ENCODE peak calls at places on chromosomes 11 and 22, in four cellular contexts. B is foreskin keratinocyte, O is AG10803, J is OCI-LY7. W is an unnamed sample.

GRCh38 chr22:37747090-37747714 is 50.4 kb downstream of the TRIOBP start:
- DNase-seq in B (no peak), O (peak), J (no peak), W (peak)

GRCh38 chr11:93717501-93717900 is 23.8 kb downstream of the TAF1D start:
- DNase-seq in B (no peak), O (peak), J (no peak), W (no peak)

GRCh38 chr11:28760676-28761390 is 652.6 kb downstream of the METTL15 start:
- DNase-seq in B (no peak), O (peak), J (no peak), W (peak)

GRCh38 chr11:83564845-83565244 is 278.7 kb upstream of the CCDC90B start:
- DNase-seq in B (no peak), O (no peak), J (no peak), W (no peak)

GRCh38 chr11:113267536-113267935 is 46.8 kb upstream of the TTC12 start:
- DNase-seq in B (no peak), O (no peak), J (no peak), W (no peak)

GRCh38 chr11:134139873-134140331 is 71.0 kb downstream of the JAM3 start:
- DNase-seq in B (no peak), O (peak), J (peak), W (peak)

GRCh38 chr11:12234216-12234615 is 123.8 kb downstream of the MICAL2 start:
- DNase-seq in B (no peak), O (no peak), J (no peak), W (no peak)

GRCh38 chr11:17827006-17827405 is 92.4 kb downstream of the KCNC1 start:
- DNase-seq in B (no peak), O (no peak), J (no peak), W (no peak)

GRCh38 chr22:21707677-21708076 is 27.9 kb downstream of the YPEL1 start:
- DNase-seq in B (no peak), O (no peak), J (peak), W (no peak)

GRCh38 chr11:12397953-12398352 is 20.6 kb downstream of the PARVA start:
- DNase-seq in B (peak), O (peak), J (no peak), W (no peak)

DNA sequence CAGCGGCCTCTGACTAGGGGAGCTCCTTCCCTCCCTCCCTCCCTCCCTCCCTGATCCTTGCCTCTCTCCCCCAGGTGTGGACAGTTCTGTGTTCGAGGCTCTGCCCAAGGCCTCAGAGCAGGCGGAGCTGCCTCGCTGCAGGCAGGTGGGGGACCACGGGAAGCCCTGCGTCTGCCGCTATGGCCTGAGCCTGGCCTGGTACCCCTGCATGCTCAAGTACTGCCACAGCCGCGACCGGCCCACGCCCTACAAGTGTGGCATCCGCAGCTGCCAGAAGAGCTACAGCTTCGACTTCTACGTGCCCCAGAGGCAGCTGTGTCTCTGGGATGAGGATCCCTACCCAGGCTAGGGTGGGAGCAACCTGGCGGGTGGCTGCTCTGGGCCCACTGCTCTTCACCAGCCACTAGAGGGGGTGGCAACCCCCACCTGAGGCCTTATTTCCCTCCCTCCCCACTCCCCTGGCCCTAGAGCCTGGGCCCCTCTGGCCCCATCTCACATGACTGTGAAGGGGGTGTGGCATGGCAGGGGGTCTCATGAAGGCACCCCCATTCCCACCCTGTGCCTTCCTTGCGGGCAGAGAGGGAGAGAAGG is 11.1 kb upstream of the POU2F3 start:
- DNase-seq in B (no peak), O (no peak), J (peak), W (no peak)
- TF ChIP-seq CTCF in B (peak), O (no peak), J (peak), W (peak)

DNA sequence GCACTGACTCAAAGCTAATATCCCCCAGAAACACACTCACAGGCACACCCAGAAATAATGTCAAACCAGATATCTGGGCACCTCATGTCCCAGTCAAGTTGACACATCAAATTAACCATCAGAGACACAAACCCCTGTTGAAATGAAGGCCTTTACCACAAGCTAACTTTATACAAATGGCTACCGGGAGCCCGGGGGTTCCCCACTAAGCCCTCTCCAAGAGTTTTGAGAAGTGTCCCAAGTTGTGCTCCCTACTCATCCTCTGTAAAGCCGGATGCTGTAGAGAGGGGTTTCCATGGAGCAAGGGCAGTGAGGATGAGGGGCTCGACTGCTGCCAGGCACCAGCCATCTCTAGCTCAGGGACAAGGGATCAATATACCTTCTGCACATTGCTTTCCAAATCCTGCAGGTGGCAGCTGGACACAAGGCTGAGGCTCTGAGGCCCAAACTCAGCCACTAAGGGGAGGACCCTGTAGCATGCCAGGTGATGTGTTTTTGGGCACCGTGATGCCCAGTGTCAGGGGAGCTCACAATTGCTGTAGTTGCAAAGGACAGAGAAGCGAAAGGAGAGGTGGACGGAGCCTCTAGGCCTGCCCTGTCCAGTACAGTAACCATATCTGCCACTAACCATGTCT is 145.7 kb downstream of the TTC17 start:
- DNase-seq in B (no peak), O (peak), J (peak), W (peak)
- TF ChIP-seq CTCF in B (peak), O (peak), J (peak), W (peak)

DNA sequence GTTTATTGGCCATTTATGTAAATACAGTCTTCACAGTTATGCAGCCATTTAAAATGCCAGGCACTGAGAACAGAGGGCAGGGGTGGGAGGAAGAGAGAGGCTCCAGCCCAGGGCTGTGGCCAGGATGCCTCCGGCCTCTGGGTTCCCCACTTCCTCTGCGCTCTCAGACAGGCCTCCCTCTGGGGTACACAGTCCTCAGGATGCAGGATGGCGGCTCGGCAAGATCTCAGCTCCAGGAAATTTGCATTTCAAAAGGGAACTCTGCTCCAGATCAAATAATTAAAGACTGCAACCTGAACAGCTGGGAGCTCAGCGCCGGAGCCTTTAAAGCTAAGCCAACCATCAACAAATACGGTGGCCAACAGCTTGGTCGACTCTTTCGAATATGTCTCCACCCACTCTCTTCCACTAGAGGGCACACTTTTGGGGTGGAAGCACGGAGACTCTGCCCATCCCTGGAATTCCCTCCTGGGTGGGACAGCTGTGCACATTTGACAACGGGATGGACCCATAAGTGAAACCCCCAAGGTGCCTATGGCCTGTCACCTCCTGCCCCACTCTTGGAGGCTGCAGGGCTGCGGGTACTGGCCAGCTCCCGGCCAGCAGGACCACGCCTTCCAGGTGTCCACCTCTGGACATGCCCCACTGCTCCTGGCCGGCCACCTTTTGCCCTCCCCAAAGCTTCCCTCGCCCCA is 1044.7 kb downstream of the BRD1 start:
- DNase-seq in B (no peak), O (no peak), J (peak), W (no peak)
- TF ChIP-seq CTCF in B (no peak), O (no peak), J (peak), W (no peak)

GRCh38 chr22:27682438-27682837 is 119.1 kb downstream of the MN1 start:
- DNase-seq in B (no peak), O (no peak), J (no peak), W (no peak)
- TF ChIP-seq CTCF in B (peak), O (peak), J (peak), W (peak)

GRCh38 chr11:35856756-35857155 is 87.1 kb upstream of the LDLRAD3 start:
- DNase-seq in B (no peak), O (no peak), J (no peak), W (no peak)
- TF ChIP-seq CTCF in B (no peak), O (no peak), J (no peak), W (no peak)

W was measured in mammary epithelial cell.